ENCODE peak calls at places on chromosomes 5 and 9, in four cellular contexts. One of them, this sample, is unnamed.

GRCh38 chr5:146947181-146947941 is 68.8 kb upstream of the PPP2R2B start:
- DNase-seq in CD4-positive, CD25-positive, alpha-beta regulatory T cell: peak; percentile 2
- DNase-seq in CD4-positive, alpha-beta T cell: no peak
- DNase-seq in lung: no peak
- DNase-seq in this sample: no peak

GRCh38 chr5:14569948-14570691 is 11.5 kb upstream of the OTULINL start:
- DNase-seq in CD4-positive, CD25-positive, alpha-beta regulatory T cell: no peak
- DNase-seq in CD4-positive, alpha-beta T cell: no peak
- DNase-seq in lung: no peak
- DNase-seq in this sample: no peak

GRCh38 chr9:95133351-95133724 is 184.2 kb downstream of the FANCC start:
- DNase-seq in CD4-positive, CD25-positive, alpha-beta regulatory T cell: no peak
- DNase-seq in CD4-positive, alpha-beta T cell: no peak
- DNase-seq in lung: no peak
- DNase-seq in this sample: no peak

GRCh38 chr9:86723351-86723750 is 224.0 kb downstream of the GAS1 start:
- DNase-seq in CD4-positive, CD25-positive, alpha-beta regulatory T cell: no peak
- DNase-seq in CD4-positive, alpha-beta T cell: no peak
- DNase-seq in lung: no peak
- DNase-seq in this sample: no peak

GRCh38 chr9:5622019-5622418 is 6.9 kb upstream of the RIC1 start:
- DNase-seq in CD4-positive, CD25-positive, alpha-beta regulatory T cell: no peak
- DNase-seq in CD4-positive, alpha-beta T cell: no peak
- DNase-seq in lung: no peak
- DNase-seq in this sample: no peak

GRCh38 chr9:22008662-22009562 is at the start of gene CDKN2B:
- DNase-seq in CD4-positive, CD25-positive, alpha-beta regulatory T cell: peak; percentile 57
- DNase-seq in CD4-positive, alpha-beta T cell: peak; percentile 49
- DNase-seq in lung: peak; percentile 96
- DNase-seq in this sample: peak; percentile 27

GRCh38 chr5:128905225-128906110 is 59.8 kb upstream of the SLC27A6 start:
- DNase-seq in CD4-positive, CD25-positive, alpha-beta regulatory T cell: peak; percentile 55
- DNase-seq in CD4-positive, alpha-beta T cell: peak; percentile 5
- DNase-seq in lung: no peak
- DNase-seq in this sample: no peak

GRCh38 chr5:173890195-173890951 is 2.2 kb downstream of the CPEB4 start:
- DNase-seq in CD4-positive, CD25-positive, alpha-beta regulatory T cell: no peak
- DNase-seq in CD4-positive, alpha-beta T cell: no peak
- DNase-seq in lung: no peak
- DNase-seq in this sample: no peak

GRCh38 chr5:141604318-141604717 is 14.5 kb downstream of the DIAPH1 start:
- DNase-seq in CD4-positive, CD25-positive, alpha-beta regulatory T cell: no peak
- DNase-seq in CD4-positive, alpha-beta T cell: no peak
- DNase-seq in lung: peak; percentile 68
- DNase-seq in this sample: no peak

GRCh38 chr5:2739360-2740050 is 12.0 kb downstream of the IRX2 start:
- DNase-seq in CD4-positive, CD25-positive, alpha-beta regulatory T cell: no peak
- DNase-seq in CD4-positive, alpha-beta T cell: no peak
- DNase-seq in lung: no peak
- DNase-seq in this sample: no peak

GRCh38 chr5:2737273-2738155 is 14.0 kb downstream of the IRX2 start:
- DNase-seq in CD4-positive, CD25-positive, alpha-beta regulatory T cell: no peak
- DNase-seq in CD4-positive, alpha-beta T cell: no peak
- DNase-seq in lung: no peak
- DNase-seq in this sample: no peak

GRCh38 chr5:2738700-2739359 is 12.6 kb downstream of the IRX2 start:
- DNase-seq in CD4-positive, CD25-positive, alpha-beta regulatory T cell: no peak
- DNase-seq in CD4-positive, alpha-beta T cell: no peak
- DNase-seq in lung: no peak
- DNase-seq in this sample: no peak

GRCh38 chr5:2736872-2737271 is 14.6 kb downstream of the IRX2 start:
- DNase-seq in CD4-positive, CD25-positive, alpha-beta regulatory T cell: no peak
- DNase-seq in CD4-positive, alpha-beta T cell: no peak
- DNase-seq in lung: no peak
- DNase-seq in this sample: no peak

GRCh38 chr5:2738156-2738699 is 13.2 kb downstream of the IRX2 start:
- DNase-seq in CD4-positive, CD25-positive, alpha-beta regulatory T cell: no peak
- DNase-seq in CD4-positive, alpha-beta T cell: no peak
- DNase-seq in lung: no peak
- DNase-seq in this sample: no peak
- H3K27me3 ChIP-seq in CD4-positive, CD25-positive, alpha-beta regulatory T cell: peaks cover 13% of the 10 kb centered on the region
- H3K27me3 ChIP-seq in CD4-positive, alpha-beta T cell: peaks cover 57% of the 10 kb centered on the region
- H3K27me3 ChIP-seq in lung: peaks cover 5% of the 10 kb centered on the region
- H3K27me3 ChIP-seq in this sample: no peaks in the 10 kb centered on the region

GRCh38 chr9:136713555-136713949 is 1.2 kb downstream of the DIPK1B start:
- DNase-seq in CD4-positive, CD25-positive, alpha-beta regulatory T cell: no peak
- DNase-seq in CD4-positive, alpha-beta T cell: no peak
- DNase-seq in lung: no peak
- DNase-seq in this sample: no peak

GRCh38 chr9:136712690-136713554 is 550 bp downstream of the DIPK1B start:
- DNase-seq in CD4-positive, CD25-positive, alpha-beta regulatory T cell: no peak
- DNase-seq in CD4-positive, alpha-beta T cell: no peak
- DNase-seq in lung: no peak
- DNase-seq in this sample: no peak

GRCh38 chr9:136714096-136714875 is 1.9 kb downstream of the DIPK1B start:
- DNase-seq in CD4-positive, CD25-positive, alpha-beta regulatory T cell: no peak
- DNase-seq in CD4-positive, alpha-beta T cell: no peak
- DNase-seq in lung: no peak
- DNase-seq in this sample: no peak

GRCh38 chr9:136710543-136710942 is 1.8 kb upstream of the DIPK1B start:
- DNase-seq in CD4-positive, CD25-positive, alpha-beta regulatory T cell: no peak
- DNase-seq in CD4-positive, alpha-beta T cell: no peak
- DNase-seq in lung: no peak
- DNase-seq in this sample: no peak

DNA sequence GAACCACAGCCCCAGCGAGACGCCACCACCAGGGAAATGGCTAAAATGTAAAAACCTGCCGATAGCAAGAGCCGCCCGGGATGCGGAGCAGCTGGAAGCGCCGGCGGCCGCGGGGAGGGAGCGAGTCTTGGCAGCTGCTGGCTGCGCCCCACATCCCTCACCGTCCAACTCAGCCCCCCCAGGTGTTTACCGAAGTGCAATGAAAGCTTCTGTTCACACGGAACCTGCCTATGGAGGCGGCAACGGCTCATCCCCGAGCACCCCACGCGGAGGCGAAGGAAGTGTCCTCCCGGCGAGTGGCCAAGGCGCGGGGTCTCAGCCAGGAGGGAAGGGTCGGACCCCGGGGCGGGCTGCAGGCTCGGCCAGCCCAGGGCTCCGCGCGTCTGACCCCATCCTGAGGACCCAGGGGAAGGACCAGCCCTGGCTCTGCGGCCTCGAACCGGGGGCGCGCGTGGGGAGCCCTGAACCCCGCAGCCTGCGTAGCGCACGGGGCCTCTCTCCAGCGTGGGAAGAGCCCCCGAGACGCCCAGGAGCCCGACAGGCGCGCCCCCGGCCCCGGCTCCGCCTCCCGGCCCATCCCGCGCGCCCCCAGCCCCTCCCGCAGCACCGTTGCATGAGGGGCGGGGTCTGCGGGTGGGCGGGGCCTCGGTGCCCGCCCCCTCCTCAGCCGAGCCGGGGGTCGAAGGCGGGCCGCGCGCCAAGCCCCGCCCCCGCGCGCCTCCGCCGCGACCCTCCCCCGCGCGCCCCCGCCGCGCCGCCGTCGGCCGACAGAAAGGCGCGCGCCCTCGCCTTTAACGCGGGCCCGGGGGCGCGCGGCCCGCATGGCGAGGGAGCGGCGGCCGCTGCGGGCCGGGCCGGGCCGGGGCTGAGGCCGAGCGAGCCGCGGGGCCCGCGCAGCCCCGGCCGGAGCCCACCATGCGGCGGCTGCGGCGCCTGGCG is at the start of gene DIPK1B:
- DNase-seq in CD4-positive, CD25-positive, alpha-beta regulatory T cell: no peak
- DNase-seq in CD4-positive, alpha-beta T cell: no peak
- DNase-seq in lung: no peak
- DNase-seq in this sample: no peak
- H3K27me3 ChIP-seq in CD4-positive, CD25-positive, alpha-beta regulatory T cell: no peaks in the 10 kb centered on the region
- H3K27me3 ChIP-seq in CD4-positive, alpha-beta T cell: peaks cover 37% of the 10 kb centered on the region
- H3K27me3 ChIP-seq in lung: no peaks in the 10 kb centered on the region
- H3K27me3 ChIP-seq in this sample: peaks cover 64% of the 10 kb centered on the region

GRCh38 chr5:93607367-93608258 is 24.6 kb downstream of the NR2F1 start:
- DNase-seq in CD4-positive, CD25-positive, alpha-beta regulatory T cell: peak; percentile 52
- DNase-seq in CD4-positive, alpha-beta T cell: no peak
- DNase-seq in lung: no peak
- DNase-seq in this sample: no peak
- H3K27me3 ChIP-seq in CD4-positive, CD25-positive, alpha-beta regulatory T cell: peaks cover 85% of the 10 kb centered on the region
- H3K27me3 ChIP-seq in CD4-positive, alpha-beta T cell: peaks cover 99% of the 10 kb centered on the region
- H3K27me3 ChIP-seq in lung: no peaks in the 10 kb centered on the region
- H3K27me3 ChIP-seq in this sample: peaks cover 29% of the 10 kb centered on the region

GRCh38 chr5:88888291-88888690 is 5.3 kb upstream of the MEF2C start:
- DNase-seq in CD4-positive, CD25-positive, alpha-beta regulatory T cell: no peak
- DNase-seq in CD4-positive, alpha-beta T cell: no peak
- DNase-seq in lung: no peak
- DNase-seq in this sample: no peak

GRCh38 chr5:88885043-88885442 is 2.1 kb upstream of the MEF2C start:
- DNase-seq in CD4-positive, CD25-positive, alpha-beta regulatory T cell: no peak
- DNase-seq in CD4-positive, alpha-beta T cell: no peak
- DNase-seq in lung: no peak
- DNase-seq in this sample: no peak

GRCh38 chr5:88886756-88887741 is 4.1 kb upstream of the MEF2C start:
- DNase-seq in CD4-positive, CD25-positive, alpha-beta regulatory T cell: no peak
- DNase-seq in CD4-positive, alpha-beta T cell: no peak
- DNase-seq in lung: no peak
- DNase-seq in this sample: no peak

GRCh38 chr5:88884435-88884877 is 1.5 kb upstream of the MEF2C start:
- DNase-seq in CD4-positive, CD25-positive, alpha-beta regulatory T cell: no peak
- DNase-seq in CD4-positive, alpha-beta T cell: no peak
- DNase-seq in lung: no peak
- DNase-seq in this sample: no peak

DNA sequence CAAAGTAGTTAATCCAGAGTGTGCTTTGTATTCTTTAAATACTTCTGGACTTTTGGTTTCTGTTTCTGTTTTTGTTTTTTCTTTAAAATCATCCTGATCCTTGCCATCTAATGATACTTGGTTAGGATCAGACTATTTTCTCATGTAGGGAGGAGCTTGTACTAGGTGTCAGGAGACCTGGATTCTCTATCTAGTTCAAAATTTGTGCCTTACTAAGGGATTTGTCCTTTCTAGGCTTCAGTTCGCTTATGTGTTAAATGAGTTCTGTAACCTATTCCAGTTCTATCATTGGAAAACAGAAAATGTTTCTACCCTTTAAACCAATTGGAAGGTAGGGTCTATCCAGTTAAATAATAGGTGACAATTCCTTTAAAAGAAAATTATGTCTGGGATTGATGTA is 3.3 kb upstream of the MEF2C start:
- DNase-seq in CD4-positive, CD25-positive, alpha-beta regulatory T cell: no peak
- DNase-seq in CD4-positive, alpha-beta T cell: no peak
- DNase-seq in lung: no peak
- DNase-seq in this sample: no peak
- H3K27me3 ChIP-seq in CD4-positive, CD25-positive, alpha-beta regulatory T cell: peaks cover 33% of the 10 kb centered on the region
- H3K27me3 ChIP-seq in CD4-positive, alpha-beta T cell: peaks cover 62% of the 10 kb centered on the region
- H3K27me3 ChIP-seq in lung: no peaks in the 10 kb centered on the region
- H3K27me3 ChIP-seq in this sample: no peaks in the 10 kb centered on the region

GRCh38 chr9:126617740-126618133 is 4.0 kb downstream of the LMX1B start:
- DNase-seq in CD4-positive, CD25-positive, alpha-beta regulatory T cell: no peak
- DNase-seq in CD4-positive, alpha-beta T cell: no peak
- DNase-seq in lung: no peak
- DNase-seq in this sample: no peak
- H3K27me3 ChIP-seq in CD4-positive, CD25-positive, alpha-beta regulatory T cell: peaks cover 34% of the 10 kb centered on the region
- H3K27me3 ChIP-seq in CD4-positive, alpha-beta T cell: peaks cover 89% of the 10 kb centered on the region
- H3K27me3 ChIP-seq in lung: peaks cover 23% of the 10 kb centered on the region
- H3K27me3 ChIP-seq in this sample: peaks cover 99% of the 10 kb centered on the region